ENCODE peak calls at places on chromosomes 5 and 9, in five cellular contexts. K is endothelial cell of umbilical vein, F is gastrocnemius medialis, R is suprapubic skin, D is upper lobe of left lung. S is an unnamed sample.

GRCh38 chr5:170542691-170543275 is 39.0 kb downstream of the KCNIP1 start:
- DNase-seq in K (no peak), R (no peak), D (no peak), F (no peak), S (no peak)

GRCh38 chr9:90868555-90868954 is 66.9 kb downstream of the SYK start:
- DNase-seq in R (no peak), K (no peak), D (no peak), F (no peak), S (no peak)

GRCh38 chr9:84609779-84610178 is 59.8 kb upstream of the NTRK2 start:
- DNase-seq in R (no peak), K (no peak), F (no peak), D (no peak), S (no peak)

GRCh38 chr9:69671904-69672827 is at the start of gene APBA1:
- DNase-seq in R (peak; percentile 67), D (peak; percentile 48), F (peak; percentile 24), K (peak; percentile 46), S (peak; percentile 83)

GRCh38 chr9:31500422-31500821 is 884.0 kb upstream of the ACO1 start:
- DNase-seq in D (no peak), F (no peak), K (no peak), R (no peak), S (no peak)

GRCh38 chr5:155250601-155251000 is 237.0 kb downstream of the KIF4B start:
- DNase-seq in K (no peak), D (no peak), F (no peak), R (no peak), S (no peak)

GRCh38 chr5:39178171-39178570 is 41.2 kb downstream of the FYB1 start:
- DNase-seq in D (no peak), R (no peak), F (no peak), K (no peak), S (no peak)

GRCh38 chr9:64015136-64015535 is 1269.9 kb downstream of the FOXD4L5 start:
- DNase-seq in R (no peak), D (no peak), F (no peak), K (no peak), S (no peak)

GRCh38 chr5:19986036-19986619 is 1.9 kb downstream of the CDH18 start:
- DNase-seq in F (no peak), D (no peak), R (no peak), K (no peak), S (no peak)

GRCh38 chr9:75601280-75601679 is 289.2 kb upstream of the PCSK5 start:
- DNase-seq in R (no peak), D (no peak), F (no peak), K (no peak), S (no peak)

GRCh38 chr9:114366334-114367128 is 21.3 kb downstream of the AKNA start:
- DNase-seq in F (no peak), K (no peak), D (no peak), R (no peak), S (no peak)

GRCh38 chr9:116395409-116396037 is 241.9 kb downstream of the PAPPA start:
- DNase-seq in D (no peak), F (no peak), R (no peak), K (no peak), S (no peak)

GRCh38 chr9:87270241-87271234 is 227.1 kb upstream of the DAPK1 start:
- DNase-seq in R (no peak), F (no peak), D (no peak), K (peak; percentile 70), S (no peak)

GRCh38 chr5:122089614-122090013 is 11.6 kb upstream of the LOX start:
- DNase-seq in R (no peak), K (peak; percentile 76), D (no peak), F (no peak), S (no peak)

GRCh38 chr5:103587185-103587748 is 24.7 kb upstream of the NUDT12 start:
- DNase-seq in F (no peak), R (no peak), K (peak; percentile 67), D (no peak), S (no peak)

GRCh38 chr5:107558951-107559350 is 111.8 kb downstream of the EFNA5 start:
- DNase-seq in F (no peak), K (no peak), D (no peak), R (no peak), S (no peak)

GRCh38 chr5:37940931-37941623 is 101.2 kb upstream of the GDNF start:
- DNase-seq in K (no peak), F (no peak), R (no peak), D (no peak), S (no peak)

GRCh38 chr9:2414465-2414864 is 207.1 kb upstream of the VLDLR start:
- DNase-seq in R (no peak), D (no peak), K (no peak), F (no peak), S (no peak)

GRCh38 chr5:7592910-7593309 is 197.0 kb downstream of the ADCY2 start:
- DNase-seq in F (no peak), D (no peak), R (no peak), K (no peak), S (no peak)
- TF ChIP-seq CTCF in F (no peak), D (no peak), R (no peak), K (no peak), S (no peak)

GRCh38 chr9:129413537-129414376 is 207.1 kb downstream of the C9orf50 start:
- DNase-seq in K (peak; percentile 95), R (peak; percentile 99), D (peak; percentile 100), F (peak; percentile 99), S (peak; percentile 100)
- TF ChIP-seq POLR2A in K (peak; percentile 70), R (peak; percentile 30), D (no peak), F (peak; percentile 94), S (peak; percentile 91)

GRCh38 chr5:112697301-112697700 is 40.4 kb upstream of the APC start:
- DNase-seq in K (no peak), D (no peak), R (no peak), F (no peak), S (no peak)
- TF ChIP-seq CTCF in K (no peak), D (no peak), R (no peak), F (no peak), S (no peak)

GRCh38 chr5:172641359-172642045 is 439 bp downstream of the NEURL1B start:
- DNase-seq in R (no peak), F (no peak), K (no peak), D (no peak), S (no peak)
- TF ChIP-seq POLR2A in R (no peak), F (no peak), K (no peak), D (no peak), S (no peak)

DNA sequence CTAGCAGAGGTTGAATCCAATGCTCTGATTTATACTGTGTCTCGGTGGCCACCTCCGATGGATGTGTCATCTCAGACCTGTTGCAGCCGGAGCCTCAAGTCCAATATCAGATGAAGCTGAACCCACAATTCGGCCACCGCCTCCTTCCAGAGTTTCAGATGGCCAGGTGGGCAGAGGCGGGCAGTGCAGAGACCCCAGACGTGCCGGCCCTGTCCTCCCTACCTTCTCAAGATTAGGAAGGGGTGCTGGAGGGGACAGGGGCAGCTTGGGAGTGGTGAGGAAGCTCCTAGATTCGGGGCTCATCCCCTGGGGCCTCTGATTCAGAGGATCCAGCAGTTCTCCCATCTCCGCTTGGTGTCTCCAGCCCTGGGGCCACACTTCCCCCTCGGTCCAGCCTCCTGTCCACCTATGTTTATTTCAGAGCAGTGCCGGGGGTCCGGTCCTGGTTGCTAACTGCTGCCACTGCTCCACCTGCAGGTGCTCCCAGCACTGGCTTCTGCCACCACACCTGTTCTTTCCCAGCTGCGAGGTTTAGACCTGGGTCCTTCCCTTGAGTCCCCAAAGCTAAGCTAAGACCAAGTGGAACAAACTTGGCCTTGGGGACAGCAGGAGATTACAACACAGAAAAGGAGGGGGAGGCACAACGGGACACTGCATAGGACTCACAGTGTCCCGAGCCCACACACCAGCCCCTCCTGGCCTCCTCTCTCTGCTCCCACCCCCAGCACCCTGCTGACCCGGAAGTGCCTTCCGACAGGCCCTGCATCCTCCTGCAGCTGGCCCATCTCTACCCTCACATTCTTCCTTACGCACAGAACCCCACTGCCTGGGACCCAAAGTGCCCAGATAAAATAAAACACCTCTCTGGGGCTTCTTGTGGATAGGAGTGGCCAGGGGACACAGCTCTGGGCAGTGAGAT is 81.6 kb downstream of the NTNG2 start:
- DNase-seq in F (no peak), D (no peak), R (no peak), K (no peak), S (no peak)
- TF ChIP-seq CTCF in F (no peak), D (no peak), R (no peak), K (no peak), S (no peak)

GRCh38 chr9:120867676-120868338 is 9.2 kb downstream of the PHF19 start:
- DNase-seq in D (no peak), F (no peak), R (no peak), K (no peak), S (no peak)

GRCh38 chr9:120869360-120869687 is 7.7 kb downstream of the PHF19 start:
- DNase-seq in D (no peak), K (no peak), R (no peak), F (no peak), S (no peak)

GRCh38 chr9:120868339-120868675 is 8.7 kb downstream of the PHF19 start:
- DNase-seq in D (no peak), K (no peak), R (no peak), F (no peak), S (no peak)

GRCh38 chr9:120869726-120870125 is 7.3 kb downstream of the PHF19 start:
- DNase-seq in R (no peak), K (no peak), D (no peak), F (no peak), S (no peak)

DNA sequence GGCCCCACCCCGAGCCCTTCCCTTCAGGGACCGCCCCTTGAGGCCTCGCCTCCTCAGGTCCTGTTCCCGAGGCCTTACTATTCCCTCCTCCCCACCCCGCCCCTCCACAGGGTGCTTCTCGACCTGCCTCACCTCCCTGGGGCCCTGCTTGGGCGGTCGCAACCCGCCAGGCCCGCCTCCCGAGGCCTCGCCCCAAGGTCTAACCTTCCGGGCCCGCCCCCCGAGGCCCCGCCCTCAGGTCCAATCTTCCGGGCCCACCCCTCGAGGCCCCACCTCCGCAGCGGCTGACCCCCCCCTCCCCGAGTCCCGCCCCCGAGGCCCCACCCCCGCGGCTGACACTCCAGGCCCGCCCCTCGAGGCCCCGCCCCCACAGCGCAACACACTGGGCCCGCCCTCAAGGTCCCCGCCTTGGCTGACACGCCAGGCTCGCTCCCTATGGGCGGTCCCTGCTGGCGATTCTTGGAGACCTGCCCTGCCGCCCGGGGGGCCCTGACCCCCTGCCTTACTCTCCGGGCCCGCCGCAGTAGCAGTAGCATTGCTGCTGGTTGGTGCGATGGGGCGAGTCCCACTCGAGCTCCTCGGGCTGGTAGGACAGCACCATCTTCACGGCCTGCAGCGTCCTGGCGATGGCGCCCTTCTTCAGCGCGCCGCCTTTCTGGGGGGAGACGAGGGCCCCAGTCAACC is 8.2 kb downstream of the PHF19 start:
- DNase-seq in K (peak; percentile 86), R (peak; percentile 98), D (peak; percentile 100), F (peak; percentile 98), S (peak; percentile 98)
- TF ChIP-seq POLR2A in K (no peak), R (no peak), D (peak; percentile 39), F (peak; percentile 20), S (no peak)

GRCh38 chr9:121599872-121600585 is 51.4 kb upstream of the DAB2IP start:
- DNase-seq in F (no peak), K (no peak), R (no peak), D (no peak), S (no peak)
- TF ChIP-seq CTCF in F (no peak), K (no peak), R (no peak), D (no peak), S (no peak)

DNA sequence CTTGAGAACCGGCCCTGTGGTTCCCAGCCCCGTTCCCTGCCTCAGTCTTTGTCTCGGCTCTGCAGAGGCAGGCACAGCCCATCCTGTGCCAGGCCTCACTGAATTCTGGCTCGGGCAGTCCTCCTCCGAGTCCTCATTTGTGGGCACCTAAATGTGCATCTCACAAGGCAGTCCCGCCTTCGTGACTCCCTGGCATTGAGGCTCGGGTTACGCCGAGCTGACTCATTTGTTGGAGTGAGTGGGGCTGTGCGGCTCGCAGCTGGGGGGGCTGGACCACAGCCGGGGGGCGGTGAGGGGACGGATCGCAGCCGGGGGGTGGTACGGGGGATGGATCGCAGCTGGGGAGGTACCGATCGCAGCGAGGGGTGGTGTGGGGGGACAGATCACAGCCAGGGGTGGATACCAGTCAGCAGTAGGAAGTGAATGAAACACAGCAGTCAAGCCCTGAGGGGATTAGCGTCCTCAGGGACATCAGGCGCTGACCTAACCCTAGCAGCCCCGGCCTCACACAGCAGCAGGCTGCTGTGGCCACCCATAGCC is 72.2 kb downstream of the PSMB7 start:
- DNase-seq in R (no peak), F (peak; percentile 89), K (no peak), D (no peak), S (peak; percentile 42)
- TF ChIP-seq POLR2A in R (no peak), F (no peak), K (no peak), D (no peak), S (no peak)